ENCODE peak calls at places on chromosome X, in five cellular contexts. G is RCC 7860, E is HTR-8/SVneo, I is GM04503, P is CD14-positive monocyte. H is an unnamed sample.

GRCh38 chrX:13360146-13360545 is 40.3 kb upstream of the ATXN3L start:
- DNase-seq in E (no peak), P (no peak), I (no peak), G (no peak), H (no peak)

GRCh38 chrX:137545711-137546651 is 19.9 kb upstream of the ZIC3 start:
- DNase-seq in I (no peak), E (no peak), G (no peak), P (no peak), H (no peak)

GRCh38 chrX:131841496-131842410 is 181.3 kb upstream of the STK26 start:
- DNase-seq in G (peak), I (no peak), E (peak), P (no peak), H (peak)

GRCh38 chrX:63764946-63765345 is 20.1 kb downstream of the ARHGEF9 start:
- DNase-seq in E (no peak), G (no peak), P (no peak), I (no peak), H (no peak)

GRCh38 chrX:55014897-55015299 is 14.7 kb downstream of the APEX2 start:
- DNase-seq in I (no peak), G (no peak), E (no peak), P (no peak), H (no peak)

GRCh38 chrX:112083624-112084326 is 1.2 kb upstream of the TRPC5 start:
- DNase-seq in E (no peak), G (no peak), P (no peak), I (no peak), H (no peak)

GRCh38 chrX:16060252-16060651 is 63.1 kb upstream of the GRPR start:
- DNase-seq in G (no peak), I (no peak), P (no peak), E (no peak), H (no peak)

GRCh38 chrX:118498351-118498750 is 2.7 kb downstream of the DOCK11 start:
- DNase-seq in G (no peak), E (no peak), P (no peak), I (no peak), H (no peak)

GRCh38 chrX:48972214-48973164 is 845 bp upstream of the KCND1 start:
- DNase-seq in I (no peak), E (peak), P (no peak), G (no peak), H (peak)

GRCh38 chrX:2696698-2697215 is 5.7 kb downstream of the CD99 start:
- DNase-seq in E (no peak), P (peak), G (peak), I (peak), H (no peak)

GRCh38 chrX:17591741-17592110 is 145.6 kb upstream of the SCML1 start:
- DNase-seq in I (no peak), E (peak), P (no peak), G (peak), H (no peak)

GRCh38 chrX:153818571-153819397 is 11.6 kb downstream of the PDZD4 start:
- DNase-seq in P (no peak), I (no peak), E (peak), G (no peak), H (peak)

GRCh38 chrX:154369453-154370299 is 4.8 kb downstream of the FLNA start:
- DNase-seq in I (peak), P (peak), E (peak), G (peak), H (peak)

GRCh38 chrX:9865804-9866471 is 79.7 kb downstream of the SHROOM2 start:
- DNase-seq in I (no peak), P (no peak), E (peak), G (no peak), H (no peak)

GRCh38 chrX:118459494-118459893 is 36.1 kb upstream of the DOCK11 start:
- DNase-seq in P (no peak), I (no peak), G (peak), E (peak), H (no peak)

GRCh38 chrX:71919436-71919835 is 8.8 kb downstream of the NHSL2 start:
- DNase-seq in G (no peak), P (no peak), I (peak), E (peak), H (no peak)